ENCODE peak calls at places on chromosomes 13 and 19, in nine cellular contexts. L, N, V, B, Q, H, R, X and C are unnamed samples.

GRCh38 chr19:10009269-10009665 is 1.0 kb downstream of the COL5A3 start:
- DNase-seq in L (no peak), N (peak), V (peak), B (peak), Q (peak), H (peak), R (peak), X (no peak), C (peak)

GRCh38 chr19:33487901-33488817 is 33.4 kb downstream of the PEPD start:
- DNase-seq in L (no peak), N (no peak), V (no peak), B (no peak), Q (no peak), H (no peak), R (no peak), X (no peak), C (no peak)

GRCh38 chr19:44303976-44304568 is 753 bp downstream of the ZNF235 start:
- DNase-seq in L (peak), N (peak), V (no peak), B (no peak), Q (no peak), H (peak), R (peak), X (no peak), C (no peak)

GRCh38 chr19:54473071-54473941 is at the start of gene CDC42EP5:
- DNase-seq in L (no peak), N (peak), V (peak), B (no peak), Q (peak), H (peak), R (no peak), X (no peak), C (peak)

GRCh38 chr13:41962994-41963393 is 2.1 kb upstream of the VWA8 start:
- DNase-seq in L (no peak), N (peak), V (no peak), B (no peak), Q (peak), H (no peak), R (no peak), X (no peak), C (no peak)

GRCh38 chr19:37511186-37511585 is 4.4 kb downstream of the ZNF793 start:
- DNase-seq in L (no peak), N (no peak), V (no peak), B (no peak), Q (no peak), H (no peak), R (no peak), X (no peak), C (no peak)

GRCh38 chr19:33556261-33556660 is 34.7 kb upstream of the PEPD start:
- DNase-seq in L (no peak), N (no peak), V (no peak), B (no peak), Q (no peak), H (no peak), R (no peak), X (no peak), C (no peak)

GRCh38 chr13:44398606-44399005 is 25.0 kb downstream of the SERP2 start:
- DNase-seq in L (no peak), N (no peak), V (no peak), B (no peak), Q (no peak), H (no peak), R (no peak), X (no peak), C (no peak)

GRCh38 chr19:328025-328505 is 16.5 kb downstream of the MIER2 start:
- DNase-seq in L (peak), N (no peak), V (no peak), B (no peak), Q (no peak), H (no peak), R (no peak), X (no peak), C (no peak)

DNA sequence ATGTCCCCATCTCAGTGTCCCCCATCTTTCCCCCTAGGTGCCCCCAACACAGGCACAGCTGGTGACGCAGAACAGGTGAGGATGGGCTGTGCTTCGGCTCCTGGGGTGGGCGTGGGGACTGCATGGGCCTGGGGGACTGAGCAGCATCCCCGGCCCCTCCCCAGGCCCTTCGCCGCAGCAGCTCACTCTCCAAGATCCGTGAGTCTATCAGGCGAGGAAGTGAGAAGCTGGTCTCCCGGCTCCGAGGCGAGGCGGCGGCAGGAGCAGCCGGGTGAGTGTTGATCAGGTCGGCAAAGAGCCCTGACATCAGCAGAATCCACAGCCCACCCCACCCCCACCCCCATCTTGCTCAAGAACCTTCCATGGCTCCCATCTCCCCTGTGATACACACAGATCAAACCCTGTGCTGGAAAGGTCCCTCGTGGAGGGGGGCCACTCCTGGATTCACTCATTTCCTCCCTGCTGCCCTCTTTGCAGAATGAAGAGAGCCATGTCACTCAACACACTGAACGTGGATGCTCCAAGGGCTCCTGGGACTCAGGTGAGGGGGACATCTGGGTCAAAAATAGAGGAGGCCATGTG is 10.0 kb downstream of the KLC3 start:
- DNase-seq in L (no peak), N (no peak), V (no peak), B (no peak), Q (no peak), H (no peak), R (no peak), X (no peak), C (no peak)
- H3K27ac ChIP-seq in L (no peak), N (no peak), V (no peak), B (no peak), Q (no peak), H (no peak), R (no peak), X (no peak), C (no peak)

GRCh38 chr19:4911786-4912672 is 2.7 kb downstream of the UHRF1 start:
- DNase-seq in L (peak), N (peak), V (peak), B (peak), Q (peak), H (peak), R (peak), X (peak), C (peak)

GRCh38 chr19:4910594-4911273 is 1.4 kb downstream of the UHRF1 start:
- DNase-seq in L (peak), N (peak), V (no peak), B (no peak), Q (no peak), H (peak), R (peak), X (no peak), C (peak)

GRCh38 chr19:4909172-4909896 is at the start of gene UHRF1:
- DNase-seq in L (peak), N (no peak), V (no peak), B (no peak), Q (peak), H (peak), R (peak), X (no peak), C (no peak)

GRCh38 chr19:4909897-4910593 is 744 bp downstream of the UHRF1 start:
- DNase-seq in L (peak), N (peak), V (peak), B (peak), Q (peak), H (peak), R (peak), X (peak), C (peak)

DNA sequence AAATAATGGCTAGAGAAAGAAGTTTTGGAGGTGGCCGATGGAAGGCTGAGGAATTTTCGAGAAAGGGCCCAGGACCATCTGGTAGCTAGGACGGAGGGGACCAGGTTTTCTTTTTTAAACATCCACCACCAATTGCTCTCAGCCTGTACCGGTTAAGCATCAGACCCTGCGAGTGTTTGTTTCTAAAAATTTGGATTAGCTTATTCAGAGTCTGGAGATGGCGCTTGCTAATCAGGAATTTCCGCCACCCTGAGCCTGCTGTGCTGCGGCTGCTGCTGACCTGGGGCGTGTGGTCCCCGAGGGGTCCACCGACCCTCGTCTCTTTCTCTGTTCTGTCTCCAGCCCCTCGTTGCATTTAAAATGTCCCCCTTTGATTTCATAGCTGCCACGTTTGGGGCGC is 2.0 kb downstream of the UHRF1 start:
- DNase-seq in L (peak), N (peak), V (no peak), B (no peak), Q (no peak), H (no peak), R (peak), X (no peak), C (no peak)
- H3K27ac ChIP-seq in L (peak), N (peak), V (no peak), B (peak), Q (peak), H (peak), R (peak), X (peak), C (no peak)

DNA sequence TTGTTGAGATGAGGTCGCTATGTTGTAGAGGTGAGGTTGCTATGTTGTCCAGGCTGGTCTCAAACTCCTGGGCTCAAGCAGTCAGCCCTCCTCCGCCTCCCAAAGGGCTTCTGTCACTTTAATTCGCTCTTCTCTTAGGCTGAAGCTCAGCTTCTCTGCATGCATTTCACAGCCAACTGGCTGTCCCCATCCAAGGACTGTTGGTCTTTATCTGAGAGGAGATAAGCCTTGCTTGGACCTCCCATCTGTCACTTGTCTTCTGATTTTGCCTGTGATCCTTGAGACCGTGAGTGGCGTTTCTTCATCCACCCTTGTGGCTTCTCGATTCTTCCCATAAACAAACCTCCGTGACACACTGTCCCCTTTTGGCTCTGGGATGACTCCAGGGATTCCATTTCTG is 24.4 kb downstream of the CERS1 start:
- DNase-seq in L (no peak), N (no peak), V (no peak), B (no peak), Q (no peak), H (no peak), R (no peak), X (no peak), C (no peak)
- H3K27ac ChIP-seq in L (no peak), N (no peak), V (no peak), B (no peak), Q (no peak), H (no peak), R (no peak), X (no peak), C (no peak)

DNA sequence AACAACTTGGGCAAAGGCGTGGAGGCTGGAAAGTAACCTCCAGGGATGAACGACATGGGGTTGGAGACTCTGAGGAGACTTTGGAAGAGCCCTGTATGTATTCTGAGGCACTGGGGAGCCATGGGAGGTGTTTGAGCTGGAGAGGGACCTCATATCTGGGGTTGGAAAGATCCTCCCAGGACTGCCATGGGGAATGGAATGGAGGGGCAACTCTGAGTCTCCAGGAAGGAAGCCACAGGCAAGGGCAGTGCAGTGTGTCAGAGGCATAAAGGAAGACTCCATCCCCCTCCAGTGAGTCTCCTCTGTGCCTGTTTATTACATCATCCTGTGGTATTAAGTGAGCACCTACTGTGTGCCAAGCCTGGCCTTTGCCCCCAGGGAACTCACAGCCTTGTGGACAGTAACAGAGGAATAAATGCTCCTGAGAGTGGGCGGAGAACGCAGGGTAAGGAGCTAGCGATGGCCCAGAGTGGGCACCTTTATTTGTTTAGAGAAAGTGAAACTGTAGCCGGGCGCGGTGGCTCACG is 7.7 kb downstream of the PEAK3 start:
- DNase-seq in L (no peak), N (no peak), V (no peak), B (no peak), Q (no peak), H (no peak), R (no peak), X (no peak), C (no peak)
- H3K27ac ChIP-seq in L (peak), N (no peak), V (peak), B (peak), Q (no peak), H (peak), R (no peak), X (peak), C (peak)